ENCODE peak calls at places on chromosomes 5 and 9, in five cellular contexts. I is activated CD4-positive, alpha-beta T cell treated with anti-CD3 and anti-CD28 coated beads for 24 hours; B is iPS-NIHi11; D is HS-5; W is H7. U is an unnamed sample.

GRCh38 chr5:14351845-14352712 is 208.9 kb downstream of the TRIO start:
- DNase-seq in I (peak), B (peak), D (peak), W (peak), U (no peak)

GRCh38 chr9:38380872-38381534 is 11.5 kb upstream of the ALDH1B1 start:
- DNase-seq in I (no peak), B (peak), D (no peak), W (peak), U (no peak)

GRCh38 chr9:133274236-133275104 is 531 bp downstream of the ABO start:
- DNase-seq in I (no peak), B (peak), D (no peak), W (peak), U (no peak)

GRCh38 chr5:115355095-115355494 is 58.6 kb upstream of the CCDC112 start:
- DNase-seq in I (no peak), B (no peak), D (no peak), W (no peak), U (no peak)

GRCh38 chr5:143311955-143312354 is 91.5 kb downstream of the NR3C1 start:
- DNase-seq in I (no peak), B (no peak), D (no peak), W (no peak), U (no peak)

GRCh38 chr5:151947924-151948323 is 23.3 kb upstream of the GLRA1 start:
- DNase-seq in I (no peak), B (no peak), D (no peak), W (no peak), U (no peak)

GRCh38 chr9:137276757-137277328 is 683 bp upstream of the TOR4A start:
- DNase-seq in I (no peak), B (peak), D (no peak), W (peak), U (no peak)

GRCh38 chr9:130417602-130418001 is 27.2 kb upstream of the ASS1 start:
- DNase-seq in I (no peak), B (no peak), D (no peak), W (peak), U (no peak)

GRCh38 chr5:6596388-6596787 is 36.5 kb downstream of the NSUN2 start:
- DNase-seq in I (no peak), B (no peak), D (no peak), W (no peak), U (no peak)

GRCh38 chr9:83930881-83931280 is 9.6 kb upstream of the KIF27 start:
- DNase-seq in I (no peak), B (no peak), D (no peak), W (no peak), U (no peak)

GRCh38 chr9:110049699-110050450 is 158.1 kb downstream of the C9orf152 start:
- DNase-seq in I (no peak), B (peak), D (no peak), W (peak), U (no peak)

GRCh38 chr5:95955996-95956899 is 5.4 kb downstream of the ELL2 start:
- DNase-seq in I (no peak), B (no peak), D (no peak), W (no peak), U (no peak)

GRCh38 chr5:122880749-122881148 is 35.3 kb downstream of the SNX24 start:
- DNase-seq in I (no peak), B (no peak), D (no peak), W (no peak), U (no peak)

GRCh38 chr5:56327810-56328209 is 94.7 kb upstream of the ANKRD55 start:
- DNase-seq in I (peak), B (no peak), D (no peak), W (no peak), U (no peak)

GRCh38 chr5:67147768-67148167 is 48.8 kb downstream of the CD180 start:
- DNase-seq in I (no peak), B (no peak), D (no peak), W (no peak), U (no peak)

GRCh38 chr5:26104175-26104574 is 934.2 kb downstream of the CDH9 start:
- DNase-seq in I (no peak), B (no peak), D (no peak), W (no peak), U (no peak)

GRCh38 chr9:16422114-16422513 is 448.4 kb downstream of the BNC2 start:
- DNase-seq in I (no peak), B (no peak), D (no peak), W (no peak), U (no peak)

GRCh38 chr5:16704945-16705344 is 88.1 kb upstream of the RETREG1 start:
- DNase-seq in I (no peak), B (no peak), D (no peak), W (no peak), U (no peak)

GRCh38 chr5:133519191-133519590 is 93.2 kb downstream of the FSTL4 start:
- DNase-seq in I (no peak), B (no peak), D (no peak), W (no peak), U (no peak)

GRCh38 chr5:18281947-18282557 is 647.8 kb downstream of the TAF11L14 start:
- DNase-seq in I (no peak), B (peak), D (peak), W (peak), U (peak)

GRCh38 chr9:95857122-95857521 is 18.4 kb upstream of the ERCC6L2 start:
- DNase-seq in I (no peak), B (no peak), D (no peak), W (no peak), U (no peak)

GRCh38 chr5:10034008-10034407 is 215.7 kb downstream of the ATPSCKMT start:
- DNase-seq in I (no peak), B (no peak), D (no peak), W (no peak), U (no peak)

GRCh38 chr9:20227166-20227874 is 395.0 kb downstream of the MLLT3 start:
- DNase-seq in I (no peak), B (no peak), D (no peak), W (no peak), U (no peak)

GRCh38 chr5:53114988-53115387 is 5.4 kb upstream of the MOCS2 start:
- DNase-seq in I (no peak), B (no peak), D (no peak), W (no peak), U (no peak)

GRCh38 chr9:18317896-18318295 is 156.1 kb upstream of the ADAMTSL1 start:
- DNase-seq in I (no peak), B (no peak), D (no peak), W (no peak), U (no peak)

GRCh38 chr9:85077954-85078353 is 408.4 kb downstream of the NTRK2 start:
- DNase-seq in I (no peak), B (no peak), D (no peak), W (peak), U (no peak)

GRCh38 chr5:176724472-176724871 is 77.2 kb downstream of the TSPAN17 start:
- DNase-seq in I (no peak), B (no peak), D (no peak), W (peak), U (no peak)

GRCh38 chr9:24824607-24825006 is 278.9 kb upstream of the IZUMO3 start:
- DNase-seq in I (no peak), B (no peak), D (peak), W (no peak), U (no peak)

U was measured in keratinocyte.